ENCODE peak calls at places on chromosomes 6 and 20, in eight cellular contexts. I is BE2C, Q is neural crest cell, Y is fibroblast of mammary gland, D is fibroblast of lung, O is suprapubic skin, F is upper lobe of right lung, N is IMR-90. S is an unnamed sample.

GRCh38 chr6:144012534-144012933 is 4.5 kb upstream of the PLAGL1 start:
- DNase-seq in I (no peak), Q (no peak), Y (peak), D (no peak), O (no peak), F (no peak), N (peak), S (no peak)

GRCh38 chr6:168030881-168031280 is 33.4 kb downstream of the KIF25 start:
- DNase-seq in I (no peak), Q (no peak), Y (no peak), D (no peak), O (no peak), F (no peak), N (no peak), S (no peak)

GRCh38 chr6:137849076-137849708 is 17.9 kb upstream of the TNFAIP3 start:
- DNase-seq in I (no peak), Q (no peak), Y (no peak), D (peak), O (no peak), F (no peak), N (peak), S (no peak)

GRCh38 chr20:38114353-38114791 is 50.7 kb downstream of the TGM2 start:
- DNase-seq in I (no peak), Q (no peak), Y (peak), D (peak), O (no peak), F (no peak), N (peak), S (no peak)

GRCh38 chr6:132483779-132484679 is 28.9 kb downstream of the STX7 start:
- DNase-seq in I (peak), Q (peak), Y (peak), D (peak), O (no peak), F (no peak), N (peak), S (peak)

GRCh38 chr20:63331741-63332400 is 29.3 kb downstream of the CHRNA4 start:
- DNase-seq in I (no peak), Q (no peak), Y (no peak), D (no peak), O (no peak), F (no peak), N (no peak), S (no peak)

GRCh38 chr6:32148289-32148688 is 3.5 kb downstream of the PRRT1 start:
- DNase-seq in I (no peak), Q (no peak), Y (no peak), D (no peak), O (no peak), F (no peak), N (no peak), S (peak)

GRCh38 chr6:100892693-100893092 is 11.6 kb upstream of the ASCC3 start:
- DNase-seq in I (peak), Q (no peak), Y (no peak), D (no peak), O (no peak), F (no peak), N (no peak), S (no peak)

GRCh38 chr6:5054427-5054873 is 30.7 kb upstream of the PPP1R3G start:
- DNase-seq in I (no peak), Q (no peak), Y (peak), D (no peak), O (no peak), F (no peak), N (peak), S (no peak)

GRCh38 chr6:31574106-31575061 is 981 bp upstream of the TNF start:
- DNase-seq in I (no peak), Q (no peak), Y (no peak), D (no peak), O (no peak), F (no peak), N (no peak), S (peak)

GRCh38 chr20:33791959-33792597 is 19.1 kb upstream of the CHMP4B start:
- DNase-seq in I (peak), Q (peak), Y (peak), D (peak), O (no peak), F (peak), N (peak), S (peak)

GRCh38 chr6:56954389-56955170 is at the start of gene BEND6:
- DNase-seq in I (peak), Q (peak), Y (peak), D (peak), O (no peak), F (peak), N (peak), S (peak)

GRCh38 chr20:60266184-60266823 is 308.1 kb downstream of the CDH26 start:
- DNase-seq in I (no peak), Q (no peak), Y (no peak), D (no peak), O (no peak), F (no peak), N (no peak), S (peak)

GRCh38 chr20:37242503-37242902 is 19.1 kb downstream of the GHRH start:
- DNase-seq in I (no peak), Q (no peak), Y (peak), D (no peak), O (no peak), F (no peak), N (no peak), S (no peak)

GRCh38 chr6:13272131-13273046 is 55.9 kb downstream of the TBC1D7 start:
- DNase-seq in I (no peak), Q (peak), Y (no peak), D (no peak), O (no peak), F (peak), N (no peak), S (no peak)

GRCh38 chr6:11189865-11190624 is 42.4 kb downstream of the NEDD9 start:
- DNase-seq in I (no peak), Q (no peak), Y (no peak), D (no peak), O (no peak), F (no peak), N (no peak), S (no peak)

GRCh38 chr6:138297761-138298298 is 79.5 kb upstream of the PBOV1 start:
- DNase-seq in I (no peak), Q (no peak), Y (peak), D (no peak), O (no peak), F (no peak), N (no peak), S (peak)

GRCh38 chr6:48472121-48472520 is 361.1 kb upstream of the PTCHD4 start:
- DNase-seq in I (no peak), Q (no peak), Y (no peak), D (peak), O (no peak), F (no peak), N (no peak), S (no peak)

GRCh38 chr6:87705070-87705691 is 3.1 kb upstream of the AKIRIN2 start:
- DNase-seq in I (no peak), Q (no peak), Y (no peak), D (no peak), O (no peak), F (no peak), N (peak), S (peak)

DNA sequence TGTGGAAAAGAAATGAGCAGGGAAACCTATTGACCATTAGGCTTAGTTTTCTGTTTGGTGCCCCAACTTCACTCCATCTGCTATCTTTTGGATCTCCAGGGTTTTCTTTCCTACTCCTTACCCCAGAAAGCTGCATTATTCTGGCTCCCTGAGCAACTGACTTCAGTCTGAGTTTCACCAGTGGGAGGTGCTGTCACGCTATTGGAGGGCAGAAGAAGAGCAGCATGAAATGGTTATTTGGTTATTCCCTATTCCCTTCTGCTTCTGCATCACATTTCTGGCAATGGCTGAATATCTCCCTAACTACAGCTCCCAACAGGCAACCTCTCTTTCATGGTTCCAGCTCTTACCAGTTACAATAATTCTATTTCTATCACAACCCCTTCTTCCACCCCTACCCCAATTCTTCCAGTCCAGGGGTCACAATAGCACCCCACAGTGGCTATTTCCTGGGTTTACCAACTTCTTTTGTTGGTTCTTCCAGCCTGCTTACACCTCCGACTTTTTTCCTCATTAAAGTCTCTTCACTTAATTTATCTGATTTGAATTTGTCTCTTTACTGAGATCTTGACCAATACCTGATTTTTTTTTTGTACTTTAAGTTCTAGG is 311.5 kb downstream of the PLCB1 start:
- DNase-seq in I (no peak), Q (no peak), Y (no peak), D (no peak), O (no peak), F (no peak), N (no peak), S (no peak)
- TF ChIP-seq CTCF in I (peak), Q (no peak), Y (no peak), D (no peak), O (no peak), F (peak), N (no peak), S (no peak)

DNA sequence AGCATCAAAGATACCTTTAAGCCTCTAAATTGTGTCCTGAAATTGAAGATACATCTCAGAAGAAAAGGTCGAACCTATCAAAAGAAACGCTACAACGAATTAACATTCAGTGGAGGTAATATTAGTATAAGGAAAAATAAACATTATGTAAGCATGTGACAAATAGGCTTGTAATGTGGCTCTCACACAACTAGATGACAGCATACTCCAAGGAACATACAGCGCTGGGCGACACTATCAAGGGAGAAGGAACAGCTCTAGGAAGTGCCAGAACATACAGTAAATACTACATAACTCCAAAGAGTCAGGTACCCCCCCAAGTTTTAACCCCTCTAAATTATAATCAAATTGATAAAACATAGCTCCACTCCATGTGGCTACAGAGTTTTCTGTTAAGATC is 103.5 kb downstream of the LAMP5 start:
- DNase-seq in I (peak), Q (no peak), Y (peak), D (peak), O (no peak), F (no peak), N (peak), S (no peak)
- TF ChIP-seq CTCF in I (peak), Q (peak), Y (peak), D (no peak), O (no peak), F (peak), N (peak), S (no peak)

GRCh38 chr6:44431118-44431725 is 43.7 kb downstream of the CDC5L start:
- DNase-seq in I (peak), Q (peak), Y (peak), D (peak), O (no peak), F (no peak), N (peak), S (peak)
- TF ChIP-seq CTCF in I (peak), Q (peak), Y (peak), D (peak), O (peak), F (peak), N (peak), S (peak)

GRCh38 chr20:21180248-21180647 is 54.4 kb downstream of the KIZ start:
- DNase-seq in I (no peak), Q (no peak), Y (no peak), D (no peak), O (no peak), F (no peak), N (no peak), S (no peak)
- TF ChIP-seq CTCF in I (no peak), Q (no peak), Y (no peak), D (no peak), O (no peak), F (no peak), N (no peak), S (no peak)

GRCh38 chr6:169722362-169723199 is 1.7 kb downstream of the PHF10 start:
- DNase-seq in I (peak), Q (peak), Y (peak), D (peak), O (no peak), F (peak), N (peak), S (peak)

GRCh38 chr6:169719117-169719516 is 5.2 kb downstream of the PHF10 start:
- DNase-seq in I (no peak), Q (no peak), Y (no peak), D (no peak), O (no peak), F (no peak), N (peak), S (no peak)

GRCh38 chr6:169723200-169723909 is 945 bp downstream of the PHF10 start:
- DNase-seq in I (peak), Q (peak), Y (peak), D (peak), O (peak), F (peak), N (peak), S (peak)

GRCh38 chr6:169723991-169724553 is at the start of gene PHF10:
- DNase-seq in I (peak), Q (peak), Y (no peak), D (peak), O (no peak), F (peak), N (no peak), S (peak)

GRCh38 chr6:169720207-169720855 is 4.0 kb downstream of the PHF10 start:
- DNase-seq in I (no peak), Q (no peak), Y (no peak), D (no peak), O (no peak), F (no peak), N (no peak), S (no peak)
- TF ChIP-seq CTCF in I (peak), Q (peak), Y (peak), D (no peak), O (no peak), F (no peak), N (no peak), S (no peak)

GRCh38 chr6:79455446-79455845 is 81.8 kb downstream of the LCA5 start:
- DNase-seq in I (no peak), Q (no peak), Y (no peak), D (no peak), O (no peak), F (no peak), N (no peak), S (no peak)

GRCh38 chr6:79450984-79451383 is 86.2 kb downstream of the LCA5 start:
- DNase-seq in I (no peak), Q (no peak), Y (no peak), D (no peak), O (no peak), F (no peak), N (no peak), S (no peak)

GRCh38 chr6:79453558-79454042 is 83.6 kb downstream of the LCA5 start:
- DNase-seq in I (no peak), Q (no peak), Y (peak), D (peak), O (no peak), F (no peak), N (no peak), S (no peak)
- TF ChIP-seq CTCF in I (no peak), Q (no peak), Y (no peak), D (no peak), O (no peak), F (no peak), N (no peak), S (no peak)

S was measured in activated CD8-positive, alpha-beta T cell treated with anti-CD3 and anti-CD28 coated beads for 36 hours.